ENCODE peak calls at places on chromosomes 2 and 18, in six cellular contexts. C is lower lobe of right lung, D is mucosa of descending colon, S is astrocyte of the spinal cord, R is HFFc6, N is right atrium auricular region. F is an unnamed sample.

GRCh38 chr18:905948-906415 is 1.3 kb downstream of the ADCYAP1 start:
- DNase-seq in C (no peak), D (no peak), S (no peak), R (no peak), N (no peak), F (peak; percentile 21)

GRCh38 chr2:112472547-112473263 is 9.3 kb upstream of the TTL start:
- DNase-seq in C (no peak), D (no peak), S (no peak), R (no peak), N (peak; percentile 13), F (no peak)

GRCh38 chr2:230925443-230925878 is 419 bp upstream of the GPR55 start:
- DNase-seq in C (no peak), D (no peak), S (no peak), R (no peak), N (no peak), F (no peak)

GRCh38 chr18:63311481-63312409 is 7.8 kb downstream of the BCL2 start:
- DNase-seq in C (no peak), D (no peak), S (no peak), R (no peak), N (no peak), F (no peak)

GRCh38 chr18:67463829-67464228 is 52.7 kb downstream of the DSEL start:
- DNase-seq in C (no peak), D (no peak), S (no peak), R (no peak), N (no peak), F (no peak)

GRCh38 chr18:22975508-22975907 is 42.4 kb downstream of the RBBP8 start:
- DNase-seq in C (no peak), D (no peak), S (no peak), R (no peak), N (no peak), F (no peak)

GRCh38 chr2:20507166-20507692 is 60.4 kb downstream of the RHOB start:
- DNase-seq in C (no peak), D (no peak), S (no peak), R (peak; percentile 15), N (no peak), F (no peak)

GRCh38 chr18:7020995-7021777 is 96.4 kb downstream of the LAMA1 start:
- DNase-seq in C (no peak), D (no peak), S (no peak), R (no peak), N (no peak), F (peak; percentile 17)

GRCh38 chr2:212928681-212929080 is 222.7 kb downstream of the IKZF2 start:
- DNase-seq in C (no peak), D (no peak), S (no peak), R (no peak), N (no peak), F (no peak)

GRCh38 chr18:69240275-69240674 is 160.4 kb upstream of the DOK6 start:
- DNase-seq in C (no peak), D (no peak), S (no peak), R (no peak), N (no peak), F (no peak)

GRCh38 chr2:16081316-16082200 is 141.2 kb downstream of the MYCN start:
- DNase-seq in C (no peak), D (no peak), S (no peak), R (no peak), N (no peak), F (no peak)

GRCh38 chr2:35356332-35356731 is 999.2 kb upstream of the CRIM1 start:
- DNase-seq in C (no peak), D (no peak), S (no peak), R (no peak), N (no peak), F (no peak)
- TF ChIP-seq CTCF in C (no peak), D (no peak), S (no peak), R (no peak), N (no peak), F (no peak)

GRCh38 chr2:11863513-11864328 is 117.3 kb downstream of the LPIN1 start:
- DNase-seq in C (peak; percentile 85), D (peak; percentile 73), S (peak; percentile 94), R (peak; percentile 77), N (peak; percentile 92), F (peak; percentile 86)
- TF ChIP-seq CTCF in C (peak; percentile 95), D (peak; percentile 89), S (peak; percentile 97), R (peak; percentile 98), N (peak; percentile 93), F (peak; percentile 95)

GRCh38 chr2:233449071-233449901 is 95.0 kb downstream of the DGKD start:
- DNase-seq in C (peak; percentile 48), D (no peak), S (peak; percentile 57), R (peak; percentile 60), N (no peak), F (peak; percentile 76)

GRCh38 chr2:233448565-233448964 is 94.3 kb downstream of the DGKD start:
- DNase-seq in C (no peak), D (no peak), S (no peak), R (no peak), N (no peak), F (no peak)

GRCh38 chr2:233446616-233447305 is 92.5 kb downstream of the DGKD start:
- DNase-seq in C (peak; percentile 42), D (no peak), S (no peak), R (no peak), N (no peak), F (no peak)

GRCh38 chr2:233447506-233448219 is 93.4 kb downstream of the DGKD start:
- DNase-seq in C (peak; percentile 27), D (no peak), S (no peak), R (no peak), N (no peak), F (no peak)

GRCh38 chr2:233448220-233448559 is 93.9 kb downstream of the DGKD start:
- DNase-seq in C (no peak), D (no peak), S (no peak), R (no peak), N (no peak), F (peak; percentile 41)
- TF ChIP-seq CTCF in C (no peak), D (no peak), S (peak; percentile 24), R (peak; percentile 30), N (no peak), F (no peak)

GRCh38 chr2:153823880-153824279 is 47.8 kb upstream of the GALNT13 start:
- DNase-seq in C (no peak), D (no peak), S (no peak), R (no peak), N (no peak), F (no peak)
- TF ChIP-seq CTCF in C (no peak), D (no peak), S (no peak), R (no peak), N (no peak), F (no peak)

DNA sequence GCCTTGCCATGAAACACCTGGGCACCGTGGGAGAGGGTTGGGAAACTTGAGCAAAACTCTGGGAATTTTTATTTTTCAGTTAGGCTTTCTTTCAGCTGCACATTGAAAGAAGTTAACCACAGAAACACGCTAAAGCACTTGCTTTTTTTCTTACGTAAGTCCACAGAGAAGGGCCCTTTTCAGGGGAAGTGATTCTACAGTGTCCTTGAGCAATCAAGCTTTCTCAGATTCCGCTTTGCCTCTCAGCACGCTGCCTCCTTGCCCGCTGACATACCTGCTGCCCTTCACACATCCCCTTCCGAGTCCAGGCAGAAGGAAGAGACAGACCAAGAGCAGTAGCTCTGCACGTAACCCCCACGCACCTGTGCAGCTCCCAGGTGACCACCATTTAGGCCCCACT is 135.5 kb upstream of the MYT1L start:
- DNase-seq in C (no peak), D (no peak), S (no peak), R (no peak), N (no peak), F (no peak)
- TF ChIP-seq CTCF in C (no peak), D (no peak), S (no peak), R (no peak), N (no peak), F (no peak)

GRCh38 chr2:46275995-46276394 is 21.2 kb upstream of the EPAS1 start:
- DNase-seq in C (peak; percentile 77), D (peak; percentile 57), S (no peak), R (no peak), N (peak; percentile 73), F (no peak)

GRCh38 chr2:46278952-46279351 is 18.3 kb upstream of the EPAS1 start:
- DNase-seq in C (no peak), D (no peak), S (no peak), R (no peak), N (no peak), F (no peak)

GRCh38 chr2:46277470-46278190 is 19.6 kb upstream of the EPAS1 start:
- DNase-seq in C (no peak), D (no peak), S (no peak), R (no peak), N (no peak), F (peak; percentile 28)

GRCh38 chr2:46273919-46274318 is 23.3 kb upstream of the EPAS1 start:
- DNase-seq in C (no peak), D (no peak), S (no peak), R (no peak), N (no peak), F (no peak)

DNA sequence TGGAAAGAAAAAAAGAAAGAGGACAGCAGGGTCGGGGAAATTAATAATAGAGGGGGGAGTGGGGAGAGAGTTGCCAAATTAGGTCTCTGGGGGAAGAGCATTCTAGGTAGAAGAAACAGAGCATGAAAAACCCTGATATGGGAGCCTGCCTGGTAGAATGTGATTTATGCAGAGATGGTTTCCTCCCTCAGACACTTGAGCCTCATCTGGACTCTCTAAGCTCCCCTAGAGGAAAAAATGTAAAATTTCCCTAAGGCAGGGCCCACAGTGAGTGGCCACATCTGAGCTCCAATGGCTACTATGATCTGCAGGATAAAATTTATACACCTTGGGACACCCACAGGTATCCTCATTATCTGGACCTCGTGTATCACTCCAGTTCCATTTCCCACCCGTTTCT is 20.6 kb upstream of the EPAS1 start:
- DNase-seq in C (no peak), D (no peak), S (no peak), R (no peak), N (no peak), F (no peak)
- TF ChIP-seq CTCF in C (peak; percentile 37), D (no peak), S (peak; percentile 38), R (peak; percentile 64), N (no peak), F (no peak)